ENCODE peak calls at places on chromosomes 4 and X, in five cellular contexts. One of them, this sample, is unnamed.

GRCh38 chrX:31527455-31528126 is 455.8 kb upstream of the FTHL17 start:
- DNase-seq in astrocyte: no peak
- DNase-seq in right atrium auricular region: no peak
- DNase-seq in hepatocyte: no peak
- DNase-seq in PC-3: no peak
- DNase-seq in this sample: no peak

GRCh38 chr4:87309625-87310024 is 13.1 kb downstream of the HSD17B13 start:
- DNase-seq in astrocyte: no peak
- DNase-seq in right atrium auricular region: no peak
- DNase-seq in hepatocyte: no peak
- DNase-seq in PC-3: no peak
- DNase-seq in this sample: no peak

GRCh38 chrX:19912-20571 is 261.1 kb upstream of the PLCXD1 start:
- DNase-seq in astrocyte: no peak
- DNase-seq in right atrium auricular region: no peak
- DNase-seq in hepatocyte: peak
- DNase-seq in PC-3: peak
- DNase-seq in this sample: no peak

GRCh38 chrX:57156397-57157049 is 19.3 kb upstream of the SPIN2A start:
- DNase-seq in astrocyte: peak
- DNase-seq in right atrium auricular region: no peak
- DNase-seq in hepatocyte: peak
- DNase-seq in PC-3: peak
- DNase-seq in this sample: no peak

GRCh38 chr4:160375746-160376452 is 1273.0 kb downstream of the RAPGEF2 start:
- DNase-seq in astrocyte: no peak
- DNase-seq in right atrium auricular region: no peak
- DNase-seq in hepatocyte: peak
- DNase-seq in PC-3: peak
- DNase-seq in this sample: peak

GRCh38 chr4:61202638-61203495 is 2.7 kb downstream of the ADGRL3 start:
- DNase-seq in astrocyte: no peak
- DNase-seq in right atrium auricular region: no peak
- DNase-seq in hepatocyte: peak
- DNase-seq in PC-3: peak
- DNase-seq in this sample: peak

GRCh38 chr4:108901271-108901670 is 138.4 kb upstream of the ETNPPL start:
- DNase-seq in astrocyte: peak
- DNase-seq in right atrium auricular region: no peak
- DNase-seq in hepatocyte: no peak
- DNase-seq in PC-3: no peak
- DNase-seq in this sample: no peak

GRCh38 chr4:52780206-52780605 is 29.0 kb upstream of the ERVMER34-1 start:
- DNase-seq in astrocyte: peak
- DNase-seq in right atrium auricular region: no peak
- DNase-seq in hepatocyte: no peak
- DNase-seq in PC-3: peak
- DNase-seq in this sample: peak

GRCh38 chr4:158861281-158861680 is 92.5 kb downstream of the FNIP2 start:
- DNase-seq in astrocyte: no peak
- DNase-seq in right atrium auricular region: no peak
- DNase-seq in hepatocyte: no peak
- DNase-seq in PC-3: no peak
- DNase-seq in this sample: no peak

GRCh38 chr4:8332038-8332857 is 62.7 kb downstream of the HTRA3 start:
- DNase-seq in astrocyte: no peak
- DNase-seq in right atrium auricular region: no peak
- DNase-seq in hepatocyte: no peak
- DNase-seq in PC-3: no peak
- DNase-seq in this sample: no peak

GRCh38 chr4:74230902-74231499 is 73.1 kb downstream of the MTHFD2L start:
- DNase-seq in astrocyte: peak
- DNase-seq in right atrium auricular region: peak
- DNase-seq in hepatocyte: no peak
- DNase-seq in PC-3: peak
- DNase-seq in this sample: peak

GRCh38 chr4:7451434-7451789 is 16.7 kb upstream of the PSAPL1 start:
- DNase-seq in astrocyte: no peak
- DNase-seq in right atrium auricular region: no peak
- DNase-seq in hepatocyte: no peak
- DNase-seq in PC-3: no peak
- DNase-seq in this sample: no peak

GRCh38 chrX:136166221-136166855 is 19.0 kb downstream of the FHL1 start:
- DNase-seq in astrocyte: peak
- DNase-seq in right atrium auricular region: no peak
- DNase-seq in hepatocyte: peak
- DNase-seq in PC-3: peak
- DNase-seq in this sample: no peak

GRCh38 chr4:157808796-157809408 is 363.9 kb downstream of the GASK1B start:
- DNase-seq in astrocyte: no peak
- DNase-seq in right atrium auricular region: no peak
- DNase-seq in hepatocyte: no peak
- DNase-seq in PC-3: no peak
- DNase-seq in this sample: no peak

GRCh38 chrX:16838202-16839066 is 31.7 kb downstream of the RBBP7 start:
- DNase-seq in astrocyte: peak
- DNase-seq in right atrium auricular region: no peak
- DNase-seq in hepatocyte: peak
- DNase-seq in PC-3: no peak
- DNase-seq in this sample: no peak

GRCh38 chrX:17737707-17738001 is 361 bp downstream of the SCML1 start:
- DNase-seq in astrocyte: no peak
- DNase-seq in right atrium auricular region: no peak
- DNase-seq in hepatocyte: no peak
- DNase-seq in PC-3: no peak
- DNase-seq in this sample: no peak

GRCh38 chr4:1318488-1319213 is 28.4 kb upstream of the UVSSA start:
- DNase-seq in astrocyte: no peak
- DNase-seq in right atrium auricular region: no peak
- DNase-seq in hepatocyte: no peak
- DNase-seq in PC-3: no peak
- DNase-seq in this sample: no peak

GRCh38 chr4:6421397-6421796 is 51.0 kb downstream of the PPP2R2C start:
- DNase-seq in astrocyte: no peak
- DNase-seq in right atrium auricular region: no peak
- DNase-seq in hepatocyte: no peak
- DNase-seq in PC-3: no peak
- DNase-seq in this sample: no peak

GRCh38 chr4:151850751-151851150 is 89.9 kb upstream of the GATB start:
- DNase-seq in astrocyte: no peak
- DNase-seq in right atrium auricular region: no peak
- DNase-seq in hepatocyte: peak
- DNase-seq in PC-3: no peak
- DNase-seq in this sample: no peak

GRCh38 chr4:42152507-42153504 is at the start of gene BEND4:
- DNase-seq in astrocyte: no peak
- DNase-seq in right atrium auricular region: no peak
- DNase-seq in hepatocyte: no peak
- DNase-seq in PC-3: no peak
- DNase-seq in this sample: no peak

GRCh38 chr4:3338976-3339531 is 46.2 kb downstream of the RGS12 start:
- DNase-seq in astrocyte: no peak
- DNase-seq in right atrium auricular region: peak
- DNase-seq in hepatocyte: no peak
- DNase-seq in PC-3: no peak
- DNase-seq in this sample: no peak

GRCh38 chrX:135477576-135477975 is 42.9 kb upstream of the INTS6L start:
- DNase-seq in astrocyte: peak
- DNase-seq in right atrium auricular region: peak
- DNase-seq in hepatocyte: peak
- DNase-seq in PC-3: peak
- DNase-seq in this sample: peak

GRCh38 chr4:122821097-122821496 is 5.5 kb upstream of the FGF2 start:
- DNase-seq in astrocyte: no peak
- DNase-seq in right atrium auricular region: no peak
- DNase-seq in hepatocyte: no peak
- DNase-seq in PC-3: no peak
- DNase-seq in this sample: no peak

GRCh38 chr4:152038238-152038637 is 277.4 kb upstream of the GATB start:
- DNase-seq in astrocyte: peak
- DNase-seq in right atrium auricular region: no peak
- DNase-seq in hepatocyte: no peak
- DNase-seq in PC-3: peak
- DNase-seq in this sample: peak

GRCh38 chrX:25004485-25005032 is 11.2 kb downstream of the ARX start:
- DNase-seq in astrocyte: no peak
- DNase-seq in right atrium auricular region: no peak
- DNase-seq in hepatocyte: no peak
- DNase-seq in PC-3: no peak
- DNase-seq in this sample: no peak

GRCh38 chr4:19748470-19748869 is 503.2 kb upstream of the SLIT2 start:
- DNase-seq in astrocyte: peak
- DNase-seq in right atrium auricular region: peak
- DNase-seq in hepatocyte: no peak
- DNase-seq in PC-3: no peak
- DNase-seq in this sample: no peak

GRCh38 chr4:80014531-80014930 is 58.5 kb downstream of the ANTXR2 start:
- DNase-seq in astrocyte: peak
- DNase-seq in right atrium auricular region: no peak
- DNase-seq in hepatocyte: no peak
- DNase-seq in PC-3: no peak
- DNase-seq in this sample: no peak

GRCh38 chr4:80012291-80012690 is 60.7 kb downstream of the ANTXR2 start:
- DNase-seq in astrocyte: no peak
- DNase-seq in right atrium auricular region: no peak
- DNase-seq in hepatocyte: no peak
- DNase-seq in PC-3: no peak
- DNase-seq in this sample: no peak

GRCh38 chr4:80017125-80017854 is 55.7 kb downstream of the ANTXR2 start:
- DNase-seq in astrocyte: peak
- DNase-seq in right atrium auricular region: no peak
- DNase-seq in hepatocyte: no peak
- DNase-seq in PC-3: peak
- DNase-seq in this sample: peak

GRCh38 chr4:80015407-80016189 is 57.4 kb downstream of the ANTXR2 start:
- DNase-seq in astrocyte: no peak
- DNase-seq in right atrium auricular region: no peak
- DNase-seq in hepatocyte: no peak
- DNase-seq in PC-3: no peak
- DNase-seq in this sample: no peak

GRCh38 chr4:80016506-80016905 is 56.5 kb downstream of the ANTXR2 start:
- DNase-seq in astrocyte: peak
- DNase-seq in right atrium auricular region: no peak
- DNase-seq in hepatocyte: no peak
- DNase-seq in PC-3: no peak
- DNase-seq in this sample: no peak
- H3K27ac ChIP-seq in astrocyte: peak
- H3K27ac ChIP-seq in right atrium auricular region: no peak
- H3K27ac ChIP-seq in hepatocyte: no peak
- H3K27ac ChIP-seq in PC-3: peak
- H3K27ac ChIP-seq in this sample: peak

DNA sequence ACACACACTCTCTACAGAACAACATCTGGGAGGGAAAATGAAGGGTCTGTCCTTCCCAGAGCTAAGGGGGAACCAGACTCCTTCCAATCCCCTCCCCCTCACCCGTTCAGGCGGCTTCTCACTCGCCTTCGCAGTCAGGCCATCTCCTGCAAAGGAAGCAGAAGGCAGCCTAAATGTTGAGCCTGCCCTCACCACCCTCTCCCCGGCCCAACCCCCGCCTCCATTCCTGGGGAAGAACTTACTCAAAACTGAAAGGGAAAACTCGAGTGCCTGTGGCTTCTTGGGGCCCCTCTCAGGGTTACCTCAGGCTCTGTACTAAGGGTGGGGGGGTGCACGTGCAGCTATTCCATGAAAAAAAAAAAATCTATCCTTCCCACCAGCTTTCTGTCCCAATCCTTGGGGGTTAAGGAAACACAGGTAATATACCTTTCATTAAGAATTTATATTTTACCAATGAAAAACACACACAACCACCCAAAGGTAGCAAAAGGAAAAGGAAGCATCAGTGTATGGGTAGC is 2.4 kb downstream of the ZMYM3 start:
- DNase-seq in astrocyte: no peak
- DNase-seq in right atrium auricular region: no peak
- DNase-seq in hepatocyte: no peak
- DNase-seq in PC-3: no peak
- DNase-seq in this sample: no peak
- H3K27ac ChIP-seq in astrocyte: no peak
- H3K27ac ChIP-seq in right atrium auricular region: no peak
- H3K27ac ChIP-seq in hepatocyte: no peak
- H3K27ac ChIP-seq in PC-3: no peak
- H3K27ac ChIP-seq in this sample: no peak

GRCh38 chr4:142567199-142567598 is 278.9 kb downstream of the INPP4B start:
- DNase-seq in astrocyte: no peak
- DNase-seq in right atrium auricular region: no peak
- DNase-seq in hepatocyte: peak
- DNase-seq in PC-3: peak
- DNase-seq in this sample: no peak
- H3K27ac ChIP-seq in astrocyte: no peak
- H3K27ac ChIP-seq in right atrium auricular region: no peak
- H3K27ac ChIP-seq in hepatocyte: peak
- H3K27ac ChIP-seq in PC-3: no peak
- H3K27ac ChIP-seq in this sample: peak

GRCh38 chrX:12953420-12953819 is 21.5 kb upstream of the TMSB4X start:
- DNase-seq in astrocyte: no peak
- DNase-seq in right atrium auricular region: no peak
- DNase-seq in hepatocyte: no peak
- DNase-seq in PC-3: no peak
- DNase-seq in this sample: no peak

GRCh38 chrX:12949927-12950656 is 24.8 kb upstream of the TMSB4X start:
- DNase-seq in astrocyte: peak
- DNase-seq in right atrium auricular region: peak
- DNase-seq in hepatocyte: peak
- DNase-seq in PC-3: no peak
- DNase-seq in this sample: peak

GRCh38 chrX:12949205-12949926 is 25.5 kb upstream of the TMSB4X start:
- DNase-seq in astrocyte: peak
- DNase-seq in right atrium auricular region: no peak
- DNase-seq in hepatocyte: no peak
- DNase-seq in PC-3: no peak
- DNase-seq in this sample: no peak

GRCh38 chrX:12951590-12951965 is 23.3 kb upstream of the TMSB4X start:
- DNase-seq in astrocyte: no peak
- DNase-seq in right atrium auricular region: no peak
- DNase-seq in hepatocyte: no peak
- DNase-seq in PC-3: no peak
- DNase-seq in this sample: no peak

DNA sequence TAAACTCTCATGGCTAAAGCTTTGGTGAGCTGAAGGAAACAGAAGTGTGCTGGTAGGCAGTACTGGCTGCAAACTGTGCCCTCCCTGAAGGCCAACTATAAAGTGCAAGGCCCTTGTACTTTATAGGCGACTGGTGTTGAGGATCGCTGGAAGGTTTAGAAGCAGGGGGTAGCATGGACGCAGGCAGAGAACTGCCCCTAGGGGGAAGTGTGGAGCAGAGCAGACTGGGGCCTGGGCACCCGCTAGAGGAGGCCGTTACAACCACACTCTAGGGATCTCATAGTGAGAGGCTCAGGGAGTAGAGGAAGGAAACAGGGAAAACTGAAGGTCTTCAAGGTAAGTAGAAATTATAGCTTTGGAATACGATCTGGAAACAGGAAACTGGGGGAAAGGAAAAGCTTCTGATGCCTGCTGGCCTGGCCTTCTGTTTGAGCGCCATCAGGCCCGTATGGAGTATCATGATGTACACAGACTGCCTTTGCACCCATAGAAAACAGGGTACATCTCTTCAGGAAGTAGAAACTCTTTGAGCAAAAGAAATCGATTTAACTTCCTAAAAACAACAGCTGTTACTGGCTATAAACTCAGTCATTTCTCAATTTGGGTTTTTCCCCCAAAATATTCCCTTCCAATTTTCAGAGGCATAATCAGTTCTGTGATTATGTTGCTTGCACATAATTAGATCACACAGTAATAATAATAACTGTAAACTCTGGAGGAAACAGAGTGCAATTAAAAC is 23.9 kb upstream of the TMSB4X start:
- DNase-seq in astrocyte: no peak
- DNase-seq in right atrium auricular region: no peak
- DNase-seq in hepatocyte: peak
- DNase-seq in PC-3: no peak
- DNase-seq in this sample: no peak
- H3K27ac ChIP-seq in astrocyte: peak
- H3K27ac ChIP-seq in right atrium auricular region: peak
- H3K27ac ChIP-seq in hepatocyte: peak
- H3K27ac ChIP-seq in PC-3: no peak
- H3K27ac ChIP-seq in this sample: peak